ENCODE peak calls at places on chromosomes 4 and X, in nine cellular contexts. W, O, T, I, F, G, S, K and U are unnamed samples.

GRCh38 chrX:69216446-69216845 is 51.2 kb upstream of the PJA1 start:
- DNase-seq in W (no peak), O (no peak), T (no peak), I (no peak), F (no peak), G (no peak), S (no peak), K (no peak), U (no peak)

GRCh38 chrX:23737413-23737812 is 5.7 kb downstream of the ACOT9 start:
- DNase-seq in W (no peak), O (no peak), T (peak), I (no peak), F (no peak), G (no peak), S (no peak), K (no peak), U (no peak)

GRCh38 chrX:38036471-38036870 is 30.1 kb downstream of the SYTL5 start:
- DNase-seq in W (no peak), O (no peak), T (no peak), I (no peak), F (no peak), G (no peak), S (no peak), K (no peak), U (no peak)

GRCh38 chrX:129480889-129481288 is 42.4 kb downstream of the SMARCA1 start:
- DNase-seq in W (no peak), O (no peak), T (no peak), I (no peak), F (no peak), G (no peak), S (no peak), K (no peak), U (no peak)

GRCh38 chr4:57113870-57114269 is 3.7 kb upstream of the IGFBP7 start:
- DNase-seq in W (no peak), O (no peak), T (no peak), I (no peak), F (no peak), G (no peak), S (no peak), K (no peak), U (no peak)

GRCh38 chr4:106034205-106034604 is 138.9 kb downstream of the NPNT start:
- DNase-seq in W (no peak), O (no peak), T (peak), I (no peak), F (no peak), G (no peak), S (no peak), K (peak), U (no peak)

GRCh38 chrX:10633722-10634121 is 13.3 kb upstream of the MID1 start:
- DNase-seq in W (no peak), O (no peak), T (peak), I (no peak), F (no peak), G (no peak), S (no peak), K (peak), U (peak)

GRCh38 chrX:105781794-105782193 is 40.5 kb upstream of the NRK start:
- DNase-seq in W (no peak), O (no peak), T (no peak), I (no peak), F (no peak), G (no peak), S (no peak), K (no peak), U (no peak)

GRCh38 chr4:127247293-127247952 is 385.3 kb upstream of the INTU start:
- DNase-seq in W (no peak), O (no peak), T (no peak), I (no peak), F (no peak), G (no peak), S (no peak), K (no peak), U (no peak)

GRCh38 chrX:108001218-108001814 is 19.1 kb upstream of the TEX13B start:
- DNase-seq in W (no peak), O (peak), T (peak), I (no peak), F (no peak), G (peak), S (no peak), K (peak), U (peak)

GRCh38 chr4:65241257-65241997 is 428.9 kb downstream of the EPHA5 start:
- DNase-seq in W (no peak), O (no peak), T (no peak), I (no peak), F (no peak), G (no peak), S (peak), K (no peak), U (no peak)

GRCh38 chr4:3745886-3746656 is 20.1 kb upstream of the ADRA2C start:
- DNase-seq in W (no peak), O (no peak), T (no peak), I (no peak), F (no peak), G (no peak), S (no peak), K (no peak), U (no peak)

GRCh38 chr4:72631296-72631695 is 62.3 kb upstream of the ADAMTS3 start:
- DNase-seq in W (no peak), O (peak), T (peak), I (no peak), F (peak), G (no peak), S (peak), K (no peak), U (peak)

GRCh38 chr4:122508083-122508482 is 51.6 kb upstream of the IL2 start:
- DNase-seq in W (no peak), O (no peak), T (no peak), I (no peak), F (no peak), G (no peak), S (no peak), K (no peak), U (no peak)